ENCODE peak calls at places on chromosomes 11 and 22, in seven cellular contexts. V, I, Z, G, J, F and P are unnamed samples.
A peak's percentile ranks its signal among the peaks of the same experiment; 100 is the strongest.

GRCh38 chr11:72556433-72556832 is 117.8 kb downstream of the PDE2A start:
- DNase-seq in F (no peak), V (no peak), Z (no peak), I (no peak), J (no peak), G (no peak), P (no peak)

GRCh38 chr22:46491936-46492335 is 45.5 kb downstream of the CELSR1 start:
- DNase-seq in Z (peak; percentile 19), J (peak; percentile 98), G (no peak), F (no peak), V (no peak), I (no peak), P (no peak)

GRCh38 chr22:20138417-20138738 is 6.8 kb downstream of the ZDHHC8 start:
- DNase-seq in J (no peak), G (no peak), V (no peak), F (no peak), Z (no peak), I (no peak), P (no peak)

GRCh38 chr22:20428496-20429253 is 8.9 kb downstream of the SCARF2 start:
- DNase-seq in J (no peak), F (no peak), V (no peak), G (no peak), I (no peak), Z (no peak), P (no peak)

GRCh38 chr11:65310215-65310614 is 4.5 kb upstream of the CDC42EP2 start:
- DNase-seq in J (no peak), I (no peak), F (no peak), Z (no peak), V (no peak), G (no peak), P (no peak)

GRCh38 chr22:26428515-26429457 is at the start of gene ASPHD2:
- DNase-seq in F (peak; percentile 9), Z (peak; percentile 51), G (peak; percentile 68), J (peak; percentile 61), I (peak; percentile 70), V (peak; percentile 84), P (peak; percentile 76)

GRCh38 chr11:96306933-96307747 is 35.9 kb downstream of the MAML2 start:
- DNase-seq in Z (peak; percentile 99), V (no peak), G (peak; percentile 95), J (peak; percentile 69), I (peak; percentile 42), F (no peak), P (peak; percentile 100)

GRCh38 chr11:35293034-35293433 is 126.3 kb downstream of the SLC1A2 start:
- DNase-seq in V (no peak), G (no peak), Z (no peak), I (no peak), F (no peak), J (no peak), P (no peak)

GRCh38 chr11:16911658-16912057 is 102.6 kb downstream of the PLEKHA7 start:
- DNase-seq in V (no peak), G (no peak), Z (no peak), I (no peak), F (no peak), J (no peak), P (no peak)

GRCh38 chr11:107824668-107825369 is 33.8 kb downstream of the SLC35F2 start:
- DNase-seq in J (no peak), Z (peak; percentile 38), V (no peak), I (no peak), G (no peak), F (no peak), P (no peak)

GRCh38 chr11:6259638-6260019 is at the start of gene CCKBR:
- DNase-seq in I (peak; percentile 43), F (no peak), Z (no peak), G (no peak), V (peak; percentile 65), J (no peak), P (no peak)

GRCh38 chr11:57700425-57700824 is 11.6 kb downstream of the MED19 start:
- DNase-seq in J (no peak), F (no peak), V (no peak), Z (no peak), G (peak; percentile 27), I (no peak), P (no peak)

GRCh38 chr11:75301131-75301530 is 50.3 kb downstream of the ARRB1 start:
- DNase-seq in J (no peak), F (no peak), V (no peak), I (no peak), Z (no peak), G (no peak), P (no peak)

GRCh38 chr11:42329930-42330555 is 870.6 kb upstream of the LRRC4C start:
- DNase-seq in G (no peak), V (no peak), J (no peak), Z (no peak), F (no peak), I (no peak), P (no peak)

GRCh38 chr11:87224486-87224885 is 186.8 kb downstream of the TMEM135 start:
- DNase-seq in G (no peak), F (no peak), I (no peak), Z (peak; percentile 9), V (no peak), J (no peak), P (peak; percentile 12)

GRCh38 chr11:119779195-119780071 is 50.4 kb upstream of the NECTIN1 start:
- DNase-seq in V (no peak), I (no peak), G (no peak), F (no peak), J (no peak), Z (no peak), P (no peak)

GRCh38 chr11:119778391-119779194 is 49.6 kb upstream of the NECTIN1 start:
- DNase-seq in Z (no peak), I (no peak), F (no peak), J (no peak), V (no peak), G (no peak), P (no peak)

GRCh38 chr11:119782673-119783072 is 53.7 kb upstream of the NECTIN1 start:
- DNase-seq in V (no peak), J (no peak), G (peak; percentile 43), Z (peak; percentile 8), F (no peak), I (no peak), P (no peak)

GRCh38 chr11:119782021-119782420 is 53.0 kb upstream of the NECTIN1 start:
- DNase-seq in I (no peak), Z (no peak), F (no peak), V (peak; percentile 56), G (peak; percentile 72), J (peak; percentile 51), P (no peak)

GRCh38 chr11:119780264-119780953 is 51.4 kb upstream of the NECTIN1 start:
- DNase-seq in V (no peak), G (no peak), Z (no peak), I (no peak), F (no peak), J (no peak), P (no peak)
- H3K4me1 ChIP-seq in V (no peaks in the 10 kb centered on the region), G (no peaks in the 10 kb centered on the region), Z (no peaks in the 10 kb centered on the region), I (no peaks in the 10 kb centered on the region), F (no peaks in the 10 kb centered on the region), J (peaks cover 3% of the 10 kb centered on the region), P (no peaks in the 10 kb centered on the region)

DNA sequence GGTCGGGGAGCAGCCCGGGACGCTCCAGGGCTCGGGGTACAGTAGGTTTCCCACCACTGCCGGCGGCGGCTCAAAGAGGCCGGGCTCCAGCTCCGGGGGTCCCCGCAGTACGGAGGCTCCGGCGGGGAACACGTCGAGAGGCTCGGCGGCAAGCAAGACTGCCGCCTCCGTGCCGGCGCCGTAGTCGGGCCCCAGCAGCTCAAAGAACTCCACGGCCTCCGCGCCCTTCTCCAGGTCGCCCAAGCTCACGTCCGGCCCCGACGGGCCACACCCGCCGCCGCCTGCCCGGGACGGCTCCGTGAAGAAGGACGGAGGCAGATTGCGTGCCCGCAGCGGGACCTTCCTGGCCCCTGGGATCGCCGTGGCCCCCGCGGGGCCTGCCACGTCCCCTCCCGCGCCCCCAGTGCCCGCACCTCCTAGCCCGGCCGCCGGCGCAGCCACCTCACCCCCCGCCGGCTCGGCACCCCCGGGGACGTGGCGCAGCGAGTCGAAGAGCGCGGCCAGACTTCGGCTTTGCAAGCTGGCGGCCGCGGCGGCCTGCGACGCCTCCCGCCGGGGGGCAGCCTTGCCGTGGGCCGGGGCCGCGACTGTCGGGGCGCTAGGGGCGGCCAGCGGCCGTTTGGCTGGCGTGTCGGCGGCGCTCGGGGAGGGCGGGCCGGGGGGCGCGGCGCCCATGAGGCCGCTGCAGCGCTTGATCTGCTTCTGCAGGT is 775 bp downstream of the FAM181B start:
- DNase-seq in Z (no peak), G (peak; percentile 27), I (no peak), J (peak; percentile 12), V (peak; percentile 31), F (no peak), P (no peak)
- H3K4ac ChIP-seq in Z (no peak overlapping the region), G (no peak overlapping the region), I (no peak overlapping the region), J (no peak overlapping the region), V (no peak overlapping the region), F (no peak overlapping the region), P (no peak overlapping the region)

GRCh38 chr22:38868286-38868721 is 3.7 kb downstream of the CBX6 start:
- DNase-seq in G (no peak), J (no peak), I (no peak), F (no peak), Z (no peak), V (peak; percentile 20), P (no peak)

GRCh38 chr22:38870791-38871359 is 1.1 kb downstream of the CBX6 start:
- DNase-seq in V (no peak), F (no peak), Z (no peak), G (no peak), J (no peak), I (no peak), P (no peak)

GRCh38 chr22:38868886-38869381 is 3.1 kb downstream of the CBX6 start:
- DNase-seq in J (peak; percentile 84), Z (peak; percentile 51), G (peak; percentile 81), F (peak; percentile 54), I (peak; percentile 79), V (peak; percentile 86), P (peak; percentile 76)

GRCh38 chr22:38870312-38870741 is 1.7 kb downstream of the CBX6 start:
- DNase-seq in J (peak; percentile 94), I (peak; percentile 80), V (peak; percentile 89), F (no peak), Z (peak; percentile 78), G (peak; percentile 91), P (peak; percentile 88)

GRCh38 chr22:38869663-38870062 is 2.4 kb downstream of the CBX6 start:
- DNase-seq in J (no peak), I (no peak), G (no peak), Z (no peak), V (peak; percentile 10), F (no peak), P (no peak)
- H3K4me1 ChIP-seq in J (no peaks in the 10 kb centered on the region), I (peaks cover 12% of the 10 kb centered on the region), G (peaks cover 5% of the 10 kb centered on the region), Z (no peaks in the 10 kb centered on the region), V (peaks cover 1% of the 10 kb centered on the region), F (peaks cover 16% of the 10 kb centered on the region), P (peaks cover 17% of the 10 kb centered on the region)

GRCh38 chr22:37051629-37052385 is at the start of gene KCTD17:
- DNase-seq in Z (peak; percentile 59), I (peak; percentile 54), J (peak; percentile 23), F (no peak), G (peak; percentile 76), V (peak; percentile 60), P (peak; percentile 70)

GRCh38 chr22:37048133-37048532 is 3.4 kb upstream of the KCTD17 start:
- DNase-seq in J (peak; percentile 27), F (no peak), V (no peak), I (no peak), G (peak; percentile 57), Z (peak; percentile 31), P (no peak)

GRCh38 chr22:37046589-37046988 is 5.0 kb upstream of the KCTD17 start:
- DNase-seq in V (no peak), I (no peak), G (no peak), F (no peak), Z (no peak), J (no peak), P (no peak)

GRCh38 chr22:37050913-37051628 is 471 bp upstream of the KCTD17 start:
- DNase-seq in Z (no peak), G (no peak), V (no peak), I (peak; percentile 17), J (peak; percentile 99), F (no peak), P (no peak)

GRCh38 chr22:37049224-37049623 is 2.3 kb upstream of the KCTD17 start:
- DNase-seq in F (no peak), J (no peak), Z (no peak), I (no peak), G (no peak), V (no peak), P (no peak)
- H3K4ac ChIP-seq in F (no peak overlapping the region), J (no peak overlapping the region), Z (no peak overlapping the region), I (no peak overlapping the region), G (no peak overlapping the region), V (no peak overlapping the region), P (no peak overlapping the region)